ENCODE peak calls at places on chromosomes 12 and 14, in four cellular contexts. I is NCI-H460, J is ureter, Y is RWPE1. V is an unnamed sample.

GRCh38 chr12:96120359-96121100 is 73.6 kb upstream of the ELK3 start:
- DNase-seq in I (no peak), J (no peak), Y (no peak), V (no peak)

GRCh38 chr14:94655169-94655710 is 43.0 kb downstream of the SERPINA3 start:
- DNase-seq in I (no peak), J (peak), Y (no peak), V (no peak)

GRCh38 chr12:49623142-49623899 is at the start of gene PRPF40B:
- DNase-seq in I (peak), J (peak), Y (peak), V (peak)

GRCh38 chr12:57063991-57064725 is 14.2 kb upstream of the MYO1A start:
- DNase-seq in I (no peak), J (no peak), Y (no peak), V (peak)

GRCh38 chr12:54983536-54984102 is 943 bp downstream of the TESPA1 start:
- DNase-seq in I (no peak), J (no peak), Y (no peak), V (no peak)

GRCh38 chr12:119578112-119578511 is 15.5 kb upstream of the TMEM233 start:
- DNase-seq in I (no peak), J (no peak), Y (no peak), V (peak)

GRCh38 chr14:100773331-100774163 is 46.9 kb downstream of the DLK1 start:
- DNase-seq in I (no peak), J (no peak), Y (no peak), V (no peak)

GRCh38 chr14:103361868-103362267 is 23.3 kb upstream of the MARK3 start:
- DNase-seq in I (peak), J (no peak), Y (peak), V (peak)

GRCh38 chr12:48160807-48161206 is 3.5 kb upstream of the ASB8 start:
- DNase-seq in I (no peak), J (no peak), Y (no peak), V (no peak)

GRCh38 chr12:128693115-128693514 is 130.6 kb downstream of the SLC15A4 start:
- DNase-seq in I (no peak), J (no peak), Y (no peak), V (no peak)

GRCh38 chr12:53770281-53770680 is 18.5 kb upstream of the CISTR start:
- DNase-seq in I (no peak), J (no peak), Y (peak), V (peak)

GRCh38 chr12:112325648-112326207 is 56.5 kb downstream of the HECTD4 start:
- DNase-seq in I (no peak), J (no peak), Y (no peak), V (no peak)

GRCh38 chr12:77734489-77734888 is 96.2 kb upstream of the NAV3 start:
- DNase-seq in I (no peak), J (no peak), Y (no peak), V (no peak)

GRCh38 chr12:116135209-116135930 is 142.1 kb downstream of the MED13L start:
- DNase-seq in I (no peak), J (no peak), Y (peak), V (peak)

GRCh38 chr12:92143280-92143679 is 2.4 kb downstream of the BTG1 start:
- DNase-seq in I (no peak), J (no peak), Y (no peak), V (no peak)

GRCh38 chr12:6538420-6539275 is 4.3 kb downstream of the GAPDH start:
- DNase-seq in I (no peak), J (no peak), Y (no peak), V (peak)

GRCh38 chr12:54409267-54409666 is 9.8 kb downstream of the ITGA5 start:
- DNase-seq in I (no peak), J (no peak), Y (no peak), V (no peak)

GRCh38 chr12:117042171-117042809 is 56.9 kb downstream of the TESC start:
- DNase-seq in I (no peak), J (no peak), Y (no peak), V (no peak)

GRCh38 chr12:6887460-6887859 is 14.4 kb upstream of the SPSB2 start:
- DNase-seq in I (no peak), J (no peak), Y (no peak), V (no peak)

GRCh38 chr14:81710232-81710845 is 176.7 kb upstream of the SEL1L start:
- DNase-seq in I (peak), J (no peak), Y (peak), V (peak)

GRCh38 chr12:11568155-11568761 is 81.2 kb upstream of the ETV6 start:
- DNase-seq in I (no peak), J (no peak), Y (no peak), V (no peak)

GRCh38 chr14:90416649-90417237 is 19.9 kb downstream of the CALM1 start:
- DNase-seq in I (no peak), J (no peak), Y (no peak), V (no peak)

GRCh38 chr12:45434094-45434493 is 218.2 kb downstream of the ANO6 start:
- DNase-seq in I (no peak), J (no peak), Y (no peak), V (no peak)

GRCh38 chr12:28050606-28051005 is 78.1 kb upstream of the PTHLH start:
- DNase-seq in I (no peak), J (no peak), Y (no peak), V (peak)

GRCh38 chr14:100124551-100125088 is 34.8 kb downstream of the DEGS2 start:
- DNase-seq in I (no peak), J (no peak), Y (no peak), V (no peak)

GRCh38 chr12:89863332-89863938 is 154.8 kb upstream of the ATP2B1 start:
- DNase-seq in I (no peak), J (no peak), Y (no peak), V (no peak)

GRCh38 chr12:39235990-39236767 is 206.7 kb downstream of the KIF21A start:
- DNase-seq in I (no peak), J (no peak), Y (peak), V (peak)

GRCh38 chr12:119711693-119712092 is 43.8 kb downstream of the PRKAB1 start:
- DNase-seq in I (no peak), J (no peak), Y (no peak), V (no peak)

GRCh38 chr14:88168498-88169165 is 154.4 kb downstream of the KCNK10 start:
- DNase-seq in I (peak), J (no peak), Y (no peak), V (peak)

GRCh38 chr14:22159049-22159448 is 430.0 kb downstream of the DAD1 start:
- DNase-seq in I (no peak), J (peak), Y (peak), V (peak)

GRCh38 chr14:74948228-74949175 is 6.9 kb downstream of the PGF start:
- DNase-seq in I (no peak), J (no peak), Y (no peak), V (no peak)

GRCh38 chr12:58500399-58500798 is 419.9 kb downstream of the LRIG3 start:
- DNase-seq in I (no peak), J (no peak), Y (no peak), V (peak)

GRCh38 chr12:131865196-131865875 is 29.1 kb upstream of the ULK1 start:
- DNase-seq in I (peak), J (no peak), Y (peak), V (peak)

GRCh38 chr12:102573237-102573636 is 92.9 kb upstream of the IGF1 start:
- DNase-seq in I (no peak), J (no peak), Y (no peak), V (no peak)

GRCh38 chr12:121980211-121980891 is 41.3 kb upstream of the BCL7A start:
- DNase-seq in I (no peak), J (no peak), Y (no peak), V (no peak)

GRCh38 chr12:11228268-11228879 is 41.1 kb downstream of the PRB3 start:
- DNase-seq in I (peak), J (no peak), Y (peak), V (peak)

GRCh38 chr14:35362441-35362840 is 42.1 kb downstream of the NFKBIA start:
- DNase-seq in I (no peak), J (no peak), Y (no peak), V (no peak)

GRCh38 chr14:65268594-65268993 is 143.9 kb upstream of the FUT8 start:
- DNase-seq in I (no peak), J (no peak), Y (no peak), V (no peak)